ENCODE peak calls at places on chromosomes 6 and 20, in ten cellular contexts. D is AG10803, E is BE2C, K is Caco-2, O is ascending aorta, G is body of pancreas, P is astrocyte of the cerebellum, W is BJ, Z is mammary epithelial cell, X is astrocyte of the spinal cord. V is an unnamed sample.

GRCh38 chr6:168314029-168314420 is 5.6 kb downstream of the DACT2 start:
- DNase-seq in D (no peak), E (no peak), K (no peak), O (no peak), G (no peak), P (no peak), W (no peak), Z (no peak), X (no peak), V (no peak)

GRCh38 chr6:166460473-166461437 is 78.0 kb upstream of the MPC1 start:
- DNase-seq in D (no peak), E (peak), K (no peak), O (no peak), G (no peak), P (no peak), W (peak), Z (peak), X (no peak), V (peak)

GRCh38 chr6:42452171-42453026 is 673 bp upstream of the TRERF1 start:
- DNase-seq in D (peak), E (peak), K (peak), O (no peak), G (peak), P (no peak), W (no peak), Z (peak), X (peak), V (peak)

GRCh38 chr6:54335871-54336270 is 27.6 kb downstream of the TINAG start:
- DNase-seq in D (peak), E (no peak), K (no peak), O (no peak), G (no peak), P (peak), W (peak), Z (peak), X (peak), V (peak)

GRCh38 chr20:25136643-25137559 is 55.0 kb upstream of the VSX1 start:
- DNase-seq in D (peak), E (no peak), K (no peak), O (peak), G (peak), P (peak), W (peak), Z (peak), X (peak), V (peak)

GRCh38 chr6:154878866-154879491 is 116.1 kb upstream of the TIAM2 start:
- DNase-seq in D (no peak), E (no peak), K (no peak), O (no peak), G (no peak), P (no peak), W (no peak), Z (peak), X (peak), V (peak)

GRCh38 chr6:165895421-165896165 is 232.6 kb upstream of the PDE10A start:
- DNase-seq in D (no peak), E (no peak), K (no peak), O (no peak), G (no peak), P (no peak), W (no peak), Z (no peak), X (no peak), V (no peak)

GRCh38 chr6:21922086-21922485 is 328.5 kb downstream of the SOX4 start:
- DNase-seq in D (peak), E (no peak), K (peak), O (no peak), G (no peak), P (no peak), W (no peak), Z (no peak), X (no peak), V (peak)

GRCh38 chr20:53763707-53764415 is 170.2 kb upstream of the ZNF217 start:
- DNase-seq in D (peak), E (no peak), K (peak), O (no peak), G (peak), P (peak), W (no peak), Z (no peak), X (peak), V (no peak)

GRCh38 chr6:52725133-52725529 is 38.1 kb downstream of the GSTA2 start:
- DNase-seq in D (peak), E (no peak), K (peak), O (no peak), G (peak), P (no peak), W (no peak), Z (peak), X (no peak), V (peak)

GRCh38 chr6:132675749-132676148 is 16.8 kb upstream of the TAAR1 start:
- DNase-seq in D (no peak), E (no peak), K (no peak), O (no peak), G (no peak), P (no peak), W (no peak), Z (no peak), X (no peak), V (peak)

GRCh38 chr6:169725270-169726048 is 1.2 kb upstream of the PHF10 start:
- DNase-seq in D (peak), E (peak), K (peak), O (no peak), G (peak), P (no peak), W (no peak), Z (no peak), X (peak), V (peak)

GRCh38 chr20:43710370-43711044 is 16.3 kb downstream of the GTSF1L start:
- DNase-seq in D (no peak), E (no peak), K (no peak), O (no peak), G (no peak), P (no peak), W (no peak), Z (no peak), X (no peak), V (no peak)

GRCh38 chr20:7984192-7984591 is 35.4 kb downstream of the TMX4 start:
- DNase-seq in D (no peak), E (no peak), K (no peak), O (no peak), G (no peak), P (no peak), W (no peak), Z (no peak), X (no peak), V (no peak)

GRCh38 chr6:70779934-70780333 is 112.3 kb downstream of the SMAP1 start:
- DNase-seq in D (no peak), E (no peak), K (no peak), O (no peak), G (no peak), P (no peak), W (no peak), Z (no peak), X (no peak), V (no peak)

GRCh38 chr6:1322206-1322605 is 10.3 kb downstream of the FOXQ1 start:
- DNase-seq in D (no peak), E (no peak), K (no peak), O (no peak), G (no peak), P (no peak), W (no peak), Z (no peak), X (no peak), V (no peak)

GRCh38 chr6:30264731-30265130 is 51.5 kb upstream of the TRIM26 start:
- DNase-seq in D (peak), E (no peak), K (no peak), O (no peak), G (no peak), P (no peak), W (no peak), Z (no peak), X (no peak), V (no peak)

GRCh38 chr20:11267762-11268335 is 594.0 kb upstream of the JAG1 start:
- DNase-seq in D (no peak), E (no peak), K (no peak), O (no peak), G (no peak), P (no peak), W (no peak), Z (no peak), X (no peak), V (no peak)

GRCh38 chr6:163647624-163648023 is 233.1 kb downstream of the QKI start:
- DNase-seq in D (no peak), E (no peak), K (no peak), O (no peak), G (no peak), P (no peak), W (no peak), Z (no peak), X (no peak), V (no peak)

GRCh38 chr6:87697581-87698552 is 4.2 kb downstream of the AKIRIN2 start:
- DNase-seq in D (peak), E (peak), K (no peak), O (no peak), G (peak), P (peak), W (peak), Z (peak), X (peak), V (no peak)

GRCh38 chr6:111551521-111552231 is 54.0 kb downstream of the TRAF3IP2 start:
- DNase-seq in D (no peak), E (peak), K (peak), O (no peak), G (peak), P (no peak), W (no peak), Z (no peak), X (no peak), V (no peak)

GRCh38 chr6:3306848-3307247 is 48.1 kb downstream of the PSMG4 start:
- DNase-seq in D (no peak), E (no peak), K (no peak), O (no peak), G (no peak), P (no peak), W (no peak), Z (no peak), X (no peak), V (no peak)

GRCh38 chr20:38171301-38172010 is 6.4 kb upstream of the TGM2 start:
- DNase-seq in D (peak), E (no peak), K (no peak), O (no peak), G (no peak), P (no peak), W (no peak), Z (no peak), X (no peak), V (no peak)

GRCh38 chr6:27205375-27206278 is 41.9 kb upstream of the PRSS16 start:
- DNase-seq in D (no peak), E (peak), K (no peak), O (no peak), G (no peak), P (no peak), W (no peak), Z (no peak), X (no peak), V (no peak)

GRCh38 chr20:60055740-60056139 is 97.5 kb downstream of the CDH26 start:
- DNase-seq in D (peak), E (no peak), K (peak), O (peak), G (peak), P (no peak), W (no peak), Z (peak), X (no peak), V (peak)

GRCh38 chr6:63816401-63816975 is 180.9 kb downstream of the PHF3 start:
- DNase-seq in D (no peak), E (no peak), K (no peak), O (no peak), G (no peak), P (no peak), W (no peak), Z (no peak), X (no peak), V (no peak)

GRCh38 chr6:152723398-152723797 is 25.7 kb downstream of the MYCT1 start:
- DNase-seq in D (peak), E (no peak), K (no peak), O (no peak), G (no peak), P (no peak), W (no peak), Z (peak), X (peak), V (peak)

GRCh38 chr6:54194067-54194466 is 82.8 kb downstream of the MLIP start:
- DNase-seq in D (peak), E (no peak), K (no peak), O (no peak), G (no peak), P (peak), W (peak), Z (peak), X (peak), V (peak)

GRCh38 chr6:169787797-169788196 is 36.4 kb downstream of the ERMARD start:
- DNase-seq in D (no peak), E (no peak), K (no peak), O (no peak), G (no peak), P (no peak), W (no peak), Z (no peak), X (no peak), V (no peak)

GRCh38 chr6:132082421-132082820 is 131.2 kb upstream of the CCN2 start:
- DNase-seq in D (no peak), E (no peak), K (no peak), O (no peak), G (no peak), P (no peak), W (no peak), Z (no peak), X (no peak), V (no peak)

GRCh38 chr6:25670208-25670607 is 18.2 kb downstream of the SCGN start:
- DNase-seq in D (no peak), E (no peak), K (no peak), O (no peak), G (peak), P (no peak), W (no peak), Z (no peak), X (no peak), V (no peak)

GRCh38 chr6:113190170-113190569 is 667.0 kb upstream of the MARCKS start:
- DNase-seq in D (no peak), E (peak), K (no peak), O (no peak), G (peak), P (no peak), W (no peak), Z (no peak), X (no peak), V (peak)
- TF ChIP-seq CTCF in D (no peak), E (peak), K (no peak), O (no peak), G (no peak), P (no peak), W (no peak), Z (no peak), X (no peak), V (peak)

DNA sequence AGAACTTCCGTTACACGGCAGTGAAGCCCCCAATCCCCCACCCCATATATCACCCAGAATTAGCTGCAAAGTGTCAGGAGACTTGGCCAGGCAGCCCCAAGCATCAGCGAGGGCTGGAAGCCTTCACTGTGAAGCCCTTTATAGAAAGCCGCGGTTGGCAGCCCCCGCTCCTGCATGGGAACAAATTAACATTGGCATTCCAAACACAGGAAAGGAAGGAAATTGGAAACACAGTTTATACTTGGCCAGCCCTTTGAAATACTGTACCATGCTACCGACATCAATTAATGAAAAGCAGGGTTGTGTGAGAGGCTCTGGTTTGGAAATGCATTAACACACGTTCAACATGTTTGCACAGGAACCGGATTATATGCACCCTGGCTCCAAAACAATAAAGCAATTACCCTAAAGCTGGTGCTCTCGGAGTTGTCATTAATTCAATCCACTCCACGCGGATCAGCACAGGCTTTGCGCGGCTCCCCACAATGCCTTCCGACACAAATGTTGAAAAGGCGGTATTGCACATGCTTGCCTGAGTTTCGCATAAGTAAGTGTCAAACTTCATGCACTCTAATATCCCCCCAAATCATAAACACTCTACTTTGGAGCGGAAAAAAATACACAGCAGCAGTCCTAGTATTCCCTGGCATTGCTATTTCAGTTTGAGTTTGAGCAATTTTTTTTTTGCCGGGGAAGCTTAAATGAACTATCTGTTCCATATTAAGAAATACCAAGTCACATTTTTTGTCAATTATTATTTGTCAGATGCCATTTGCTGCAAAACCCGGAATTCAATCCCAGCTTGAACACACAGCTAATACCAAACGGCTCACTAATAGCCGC is 7.0 kb downstream of the BMP7 start:
- DNase-seq in D (no peak), E (no peak), K (no peak), O (no peak), G (no peak), P (no peak), W (no peak), Z (no peak), X (no peak), V (no peak)
- H3K4me3 ChIP-seq in D (no peak), E (peak), K (no peak), O (no peak), G (no peak), P (no peak), W (no peak), Z (no peak), X (no peak), V (no peak)

DNA sequence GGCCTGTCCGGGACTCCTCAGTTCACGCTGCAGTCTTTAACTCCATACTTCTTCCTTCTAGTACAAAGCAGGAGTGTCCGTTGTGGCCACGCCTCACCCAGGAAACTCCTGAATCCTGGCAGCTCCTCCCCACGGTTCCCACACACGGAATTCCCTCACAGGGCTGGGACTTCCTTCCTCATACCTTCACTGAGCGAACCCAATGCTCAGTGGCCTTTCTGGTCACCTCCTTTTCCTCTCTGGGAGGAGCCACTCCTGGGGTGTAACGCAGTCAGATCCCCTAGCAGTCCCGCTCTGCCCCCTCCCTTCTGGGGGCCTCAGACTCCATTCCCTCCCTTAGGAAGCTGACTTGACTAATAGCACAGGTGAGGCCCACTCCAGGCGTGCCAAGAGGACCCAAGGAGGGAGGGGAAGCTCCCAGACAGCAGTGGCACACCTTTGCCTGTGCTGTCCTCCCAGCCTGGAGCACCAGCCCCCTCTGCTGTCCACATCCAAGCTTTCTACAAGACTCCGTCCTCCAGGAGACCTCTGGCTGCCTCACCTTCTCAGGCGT is at the start of gene SLC52A3:
- DNase-seq in D (no peak), E (no peak), K (peak), O (no peak), G (peak), P (no peak), W (no peak), Z (peak), X (no peak), V (peak)
- TF ChIP-seq CTCF in D (no peak), E (peak), K (peak), O (no peak), G (no peak), P (no peak), W (no peak), Z (peak), X (no peak), V (peak)

GRCh38 chr6:16227605-16228004 is 10.8 kb upstream of the GMPR start:
- DNase-seq in D (no peak), E (no peak), K (no peak), O (no peak), G (no peak), P (no peak), W (no peak), Z (no peak), X (no peak), V (no peak)

GRCh38 chr6:16228043-16228442 is 10.3 kb upstream of the GMPR start:
- DNase-seq in D (no peak), E (no peak), K (no peak), O (no peak), G (no peak), P (no peak), W (no peak), Z (no peak), X (no peak), V (no peak)

GRCh38 chr6:16227048-16227562 is 11.3 kb upstream of the GMPR start:
- DNase-seq in D (no peak), E (no peak), K (no peak), O (no peak), G (no peak), P (no peak), W (no peak), Z (no peak), X (no peak), V (no peak)

GRCh38 chr6:16229710-16230109 is 8.7 kb upstream of the GMPR start:
- DNase-seq in D (no peak), E (peak), K (no peak), O (no peak), G (no peak), P (no peak), W (no peak), Z (no peak), X (no peak), V (no peak)

DNA sequence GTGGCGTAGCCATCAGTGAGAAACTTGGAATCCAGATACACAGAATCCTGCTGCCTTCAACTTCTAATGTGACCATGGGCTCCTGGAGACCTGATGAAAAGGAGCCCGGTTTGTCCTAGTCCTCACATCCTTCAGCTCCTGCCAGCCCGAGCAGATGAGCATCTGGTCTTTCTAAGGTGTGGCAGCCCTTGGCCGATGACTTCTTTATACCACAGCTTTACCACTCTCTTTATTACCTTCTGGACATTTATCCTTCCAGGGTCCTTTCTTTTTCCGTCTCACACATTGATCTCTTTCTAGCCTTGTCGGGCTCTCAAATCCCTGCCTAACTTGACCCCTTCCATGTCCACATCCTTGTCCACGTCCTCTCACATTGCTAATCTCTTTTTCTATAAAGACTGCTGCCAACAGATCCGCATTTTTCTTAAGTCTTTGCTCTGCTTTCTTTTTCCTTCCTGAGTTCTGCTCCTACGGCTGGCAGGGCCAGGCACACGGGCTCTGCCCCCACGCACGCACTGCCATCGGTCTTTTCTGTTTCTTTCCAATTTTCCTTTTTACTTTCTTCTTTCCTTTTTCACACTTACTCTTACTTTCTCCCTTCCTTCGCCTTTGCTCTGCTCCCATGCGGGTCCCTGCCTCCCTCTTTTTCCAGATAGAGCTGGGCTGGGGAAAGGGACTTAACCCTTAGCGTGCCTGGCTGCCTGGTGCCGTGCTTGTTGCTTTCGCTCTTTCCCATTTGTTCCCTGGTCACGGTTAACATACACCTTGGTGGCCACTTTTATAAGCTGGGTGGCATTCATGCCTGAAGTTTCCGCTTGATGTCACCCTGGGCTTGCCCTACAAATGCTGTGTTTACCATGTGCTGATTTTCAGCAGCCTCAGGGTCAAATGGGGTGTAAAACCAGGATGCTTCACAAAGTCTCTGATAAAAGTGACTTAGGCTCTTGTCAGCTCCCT is 9.4 kb upstream of the GMPR start:
- DNase-seq in D (no peak), E (no peak), K (no peak), O (no peak), G (peak), P (no peak), W (no peak), Z (no peak), X (no peak), V (no peak)
- H3K4me3 ChIP-seq in D (peak), E (no peak), K (no peak), O (peak), G (no peak), P (no peak), W (no peak), Z (no peak), X (no peak), V (no peak)

V was measured in epithelial cell of esophagus.